ENCODE peak calls at places on chromosome 13, in four cellular contexts. One of them, this sample, is unnamed.
A peak's percentile ranks its signal among the peaks of the same experiment; 100 is the strongest.

GRCh38 chr13:95624020-95624419 is 20.5 kb downstream of the DZIP1 start:
- DNase-seq in brain microvascular endothelial cell: no peak
- DNase-seq in thoracic aorta: no peak
- DNase-seq in ovary: no peak
- DNase-seq in this sample: no peak

GRCh38 chr13:52070929-52071523 is 46.5 kb downstream of the UTP14C start:
- DNase-seq in ovary: no peak
- DNase-seq in thoracic aorta: no peak
- DNase-seq in brain microvascular endothelial cell: peak; percentile 27
- DNase-seq in this sample: no peak

GRCh38 chr13:18978447-18978846 is 203.2 kb downstream of the TUBA3C start:
- DNase-seq in thoracic aorta: no peak
- DNase-seq in brain microvascular endothelial cell: no peak
- DNase-seq in ovary: no peak
- DNase-seq in this sample: no peak

GRCh38 chr13:113903912-113904311 is 40.0 kb upstream of the GAS6 start:
- DNase-seq in thoracic aorta: no peak
- DNase-seq in ovary: no peak
- DNase-seq in brain microvascular endothelial cell: no peak
- DNase-seq in this sample: no peak

GRCh38 chr13:73958657-73959397 is 175.4 kb downstream of the KLF12 start:
- DNase-seq in ovary: no peak
- DNase-seq in brain microvascular endothelial cell: no peak
- DNase-seq in thoracic aorta: no peak
- DNase-seq in this sample: no peak

GRCh38 chr13:26048745-26049144 is 3.1 kb downstream of the SHISA2 start:
- DNase-seq in thoracic aorta: no peak
- DNase-seq in brain microvascular endothelial cell: no peak
- DNase-seq in ovary: no peak
- DNase-seq in this sample: no peak

GRCh38 chr13:81383441-81383840 is 1042.5 kb upstream of the SPRY2 start:
- DNase-seq in ovary: no peak
- DNase-seq in brain microvascular endothelial cell: no peak
- DNase-seq in thoracic aorta: no peak
- DNase-seq in this sample: no peak

GRCh38 chr13:34025746-34026145 is 207.8 kb downstream of the RFC3 start:
- DNase-seq in thoracic aorta: no peak
- DNase-seq in brain microvascular endothelial cell: peak; percentile 86
- DNase-seq in ovary: no peak
- DNase-seq in this sample: no peak

GRCh38 chr13:112455476-112456059 is 79.4 kb downstream of the SPACA7 start:
- DNase-seq in brain microvascular endothelial cell: no peak
- DNase-seq in thoracic aorta: no peak
- DNase-seq in ovary: no peak
- DNase-seq in this sample: no peak

GRCh38 chr13:35255241-35255640 is 221.2 kb downstream of the MAB21L1 start:
- DNase-seq in thoracic aorta: no peak
- DNase-seq in ovary: no peak
- DNase-seq in brain microvascular endothelial cell: no peak
- DNase-seq in this sample: no peak

GRCh38 chr13:40878321-40878720 is 88.9 kb downstream of the SLC25A15 start:
- DNase-seq in thoracic aorta: no peak
- DNase-seq in brain microvascular endothelial cell: peak; percentile 18
- DNase-seq in ovary: no peak
- DNase-seq in this sample: peak; percentile 79

GRCh38 chr13:65057986-65058385 is 2172.2 kb downstream of the PCDH9 start:
- DNase-seq in brain microvascular endothelial cell: no peak
- DNase-seq in ovary: no peak
- DNase-seq in thoracic aorta: no peak
- DNase-seq in this sample: no peak

GRCh38 chr13:50611117-50611781 is 232.2 kb downstream of the DLEU7 start:
- DNase-seq in brain microvascular endothelial cell: no peak
- DNase-seq in ovary: no peak
- DNase-seq in thoracic aorta: no peak
- DNase-seq in this sample: no peak

GRCh38 chr13:31049833-31050232 is 111.9 kb downstream of the HSPH1 start:
- DNase-seq in ovary: no peak
- DNase-seq in brain microvascular endothelial cell: no peak
- DNase-seq in thoracic aorta: no peak
- DNase-seq in this sample: no peak

GRCh38 chr13:50810468-50810867 is 33.0 kb downstream of the DLEU7 start:
- DNase-seq in thoracic aorta: no peak
- DNase-seq in brain microvascular endothelial cell: no peak
- DNase-seq in ovary: no peak
- DNase-seq in this sample: no peak

GRCh38 chr13:23730251-23730650 is 158.9 kb downstream of the MIPEP start:
- DNase-seq in ovary: no peak
- DNase-seq in thoracic aorta: no peak
- DNase-seq in brain microvascular endothelial cell: no peak
- DNase-seq in this sample: no peak

GRCh38 chr13:59425211-59425721 is 738.5 kb downstream of the DIAPH3 start:
- DNase-seq in thoracic aorta: no peak
- DNase-seq in brain microvascular endothelial cell: peak; percentile 62
- DNase-seq in ovary: no peak
- DNase-seq in this sample: no peak

GRCh38 chr13:52067237-52067636 is 42.7 kb downstream of the UTP14C start:
- DNase-seq in ovary: no peak
- DNase-seq in brain microvascular endothelial cell: no peak
- DNase-seq in thoracic aorta: no peak
- DNase-seq in this sample: no peak

GRCh38 chr13:108266316-108266936 is 3.1 kb upstream of the TNFSF13B start:
- DNase-seq in brain microvascular endothelial cell: no peak
- DNase-seq in ovary: no peak
- DNase-seq in thoracic aorta: no peak
- DNase-seq in this sample: no peak

GRCh38 chr13:28239374-28239773 is 101.0 kb downstream of the PAN3 start:
- DNase-seq in thoracic aorta: no peak
- DNase-seq in ovary: no peak
- DNase-seq in brain microvascular endothelial cell: peak; percentile 60
- DNase-seq in this sample: no peak

GRCh38 chr13:37646531-37646930 is 48.0 kb upstream of the POSTN start:
- DNase-seq in brain microvascular endothelial cell: no peak
- DNase-seq in thoracic aorta: no peak
- DNase-seq in ovary: no peak
- DNase-seq in this sample: no peak

GRCh38 chr13:64579331-64579730 is 2650.8 kb downstream of the PCDH9 start:
- DNase-seq in brain microvascular endothelial cell: no peak
- DNase-seq in ovary: no peak
- DNase-seq in thoracic aorta: no peak
- DNase-seq in this sample: no peak

GRCh38 chr13:79405501-79405830 is 589 bp downstream of the RBM26 start:
- DNase-seq in ovary: no peak
- DNase-seq in thoracic aorta: no peak
- DNase-seq in brain microvascular endothelial cell: no peak
- DNase-seq in this sample: no peak

GRCh38 chr13:37648604-37649003 is 50.0 kb upstream of the POSTN start:
- DNase-seq in ovary: no peak
- DNase-seq in brain microvascular endothelial cell: peak; percentile 45
- DNase-seq in thoracic aorta: no peak
- DNase-seq in this sample: no peak

GRCh38 chr13:40922437-40923040 is 96.6 kb downstream of the ELF1 start:
- DNase-seq in ovary: peak; percentile 20
- DNase-seq in brain microvascular endothelial cell: no peak
- DNase-seq in thoracic aorta: no peak
- DNase-seq in this sample: no peak

GRCh38 chr13:100895656-100896055 is 221.1 kb upstream of the TMTC4 start:
- DNase-seq in ovary: no peak
- DNase-seq in brain microvascular endothelial cell: no peak
- DNase-seq in thoracic aorta: no peak
- DNase-seq in this sample: no peak

GRCh38 chr13:93169980-93170379 is 56.6 kb upstream of the GPC6 start:
- DNase-seq in thoracic aorta: no peak
- DNase-seq in brain microvascular endothelial cell: peak; percentile 94
- DNase-seq in ovary: no peak
- DNase-seq in this sample: peak; percentile 98

GRCh38 chr13:24161010-24161775 is 673 bp downstream of the SPATA13 start:
- DNase-seq in brain microvascular endothelial cell: no peak
- DNase-seq in ovary: peak; percentile 46
- DNase-seq in thoracic aorta: no peak
- DNase-seq in this sample: no peak

GRCh38 chr13:94169783-94170513 is 309.5 kb downstream of the DCT start:
- DNase-seq in thoracic aorta: peak; percentile 9
- DNase-seq in ovary: no peak
- DNase-seq in brain microvascular endothelial cell: no peak
- DNase-seq in this sample: no peak

DNA sequence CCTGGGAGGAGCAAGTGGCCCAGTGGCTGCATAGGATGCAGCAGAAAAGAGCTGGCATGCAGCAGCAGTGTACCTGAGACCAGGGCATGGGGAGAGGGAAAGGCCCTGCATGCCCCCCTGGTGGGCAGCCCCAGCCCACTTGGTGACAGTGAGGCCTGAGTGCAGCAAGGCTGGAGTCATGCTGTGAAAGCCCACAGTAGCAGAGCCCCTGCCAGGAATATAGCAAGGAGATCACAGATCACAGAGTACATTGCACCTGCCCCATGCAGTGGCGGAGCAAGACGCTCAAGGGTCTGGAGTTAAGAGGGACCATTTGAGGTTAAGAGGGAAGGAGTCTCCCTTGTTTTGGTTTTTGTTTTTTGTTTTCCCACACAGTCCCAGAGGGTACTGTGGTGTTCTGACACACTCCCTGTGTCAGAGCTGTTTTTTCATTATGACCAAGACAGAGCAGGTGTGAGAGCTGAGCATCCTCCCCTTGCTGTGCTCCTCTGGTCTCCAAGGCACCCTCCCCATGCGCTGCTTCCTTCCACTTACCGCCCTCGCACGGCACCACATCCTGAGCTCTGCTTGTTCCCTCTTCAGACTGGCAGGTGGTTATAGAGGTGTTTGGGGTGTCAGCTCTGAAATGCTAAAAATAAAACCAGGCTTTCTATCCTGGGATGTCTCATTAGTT is 85.0 kb upstream of the UBL3 start:
- DNase-seq in thoracic aorta: no peak
- DNase-seq in ovary: no peak
- DNase-seq in brain microvascular endothelial cell: no peak
- DNase-seq in this sample: no peak
- H3K4me3 ChIP-seq in thoracic aorta: peak overlapping the region; percentile 28
- H3K4me3 ChIP-seq in ovary: no peak overlapping the region
- H3K4me3 ChIP-seq in brain microvascular endothelial cell: no peak overlapping the region
- H3K4me3 ChIP-seq in this sample: no peak overlapping the region

GRCh38 chr13:97975280-97975850 is 21.9 kb downstream of the IPO5 start:
- DNase-seq in brain microvascular endothelial cell: no peak
- DNase-seq in ovary: no peak
- DNase-seq in thoracic aorta: no peak
- DNase-seq in this sample: no peak
- H3K36me3 ChIP-seq in brain microvascular endothelial cell: no peaks in the 10 kb centered on the region
- H3K36me3 ChIP-seq in ovary: no peaks in the 10 kb centered on the region
- H3K36me3 ChIP-seq in thoracic aorta: no peaks in the 10 kb centered on the region
- H3K36me3 ChIP-seq in this sample: no peaks in the 10 kb centered on the region

GRCh38 chr13:46614582-46614981 is 61.6 kb downstream of the LRCH1 start:
- DNase-seq in ovary: no peak
- DNase-seq in thoracic aorta: no peak
- DNase-seq in brain microvascular endothelial cell: peak; percentile 66
- DNase-seq in this sample: no peak
- TF ChIP-seq CTCF in ovary: no peak
- TF ChIP-seq CTCF in thoracic aorta: no peak
- TF ChIP-seq CTCF in brain microvascular endothelial cell: peak; percentile 58
- TF ChIP-seq CTCF in this sample: no peak

GRCh38 chr13:110390572-110390971 is 83.5 kb downstream of the COL4A2 start:
- DNase-seq in thoracic aorta: no peak
- DNase-seq in ovary: no peak
- DNase-seq in brain microvascular endothelial cell: peak; percentile 87
- DNase-seq in this sample: no peak

GRCh38 chr13:110387451-110388140 is 80.5 kb downstream of the COL4A2 start:
- DNase-seq in ovary: peak; percentile 75
- DNase-seq in brain microvascular endothelial cell: peak; percentile 64
- DNase-seq in thoracic aorta: peak; percentile 56
- DNase-seq in this sample: no peak

GRCh38 chr13:110392510-110393233 is 85.6 kb downstream of the COL4A2 start:
- DNase-seq in thoracic aorta: no peak
- DNase-seq in ovary: no peak
- DNase-seq in brain microvascular endothelial cell: peak; percentile 92
- DNase-seq in this sample: no peak

GRCh38 chr13:110391273-110391672 is 84.2 kb downstream of the COL4A2 start:
- DNase-seq in thoracic aorta: no peak
- DNase-seq in ovary: no peak
- DNase-seq in brain microvascular endothelial cell: peak; percentile 68
- DNase-seq in this sample: no peak

DNA sequence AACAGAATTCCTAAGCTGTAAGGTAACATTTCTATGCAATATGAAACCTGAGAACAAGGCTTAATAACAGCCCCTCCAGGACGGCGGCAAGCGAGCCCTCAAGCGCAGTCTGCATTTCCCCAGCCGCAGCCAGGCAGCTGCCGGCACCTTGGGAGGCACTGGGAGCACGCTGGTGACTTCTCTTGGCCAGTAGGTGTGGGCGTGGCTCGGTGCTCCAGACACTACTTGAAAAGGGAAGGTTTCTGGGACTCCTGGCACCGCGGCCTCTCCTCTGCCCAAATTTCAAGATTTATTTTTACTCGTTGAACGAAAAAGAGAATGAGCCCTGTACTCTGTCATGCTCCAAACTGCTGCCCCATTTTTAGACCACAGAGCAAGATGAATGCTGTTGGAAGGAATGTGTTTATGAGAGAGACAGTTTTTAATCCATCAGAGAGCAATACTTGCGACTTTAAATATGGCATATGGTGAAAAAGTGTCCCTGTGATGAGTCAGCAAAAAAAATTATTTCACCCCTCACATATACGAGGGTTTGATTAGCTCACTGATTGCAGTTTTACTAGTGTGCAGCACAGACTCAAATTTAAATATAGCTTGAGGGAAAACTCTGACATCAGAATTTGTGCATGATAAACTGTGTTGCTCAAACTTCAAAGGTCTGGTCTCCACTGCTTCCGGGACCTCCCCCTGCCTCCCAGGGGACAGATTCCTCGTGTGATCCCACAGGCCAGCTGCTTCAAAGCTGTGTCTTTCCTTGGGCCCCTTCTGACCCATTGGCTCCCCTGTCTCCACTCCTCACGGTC is 81.3 kb downstream of the COL4A2 start:
- DNase-seq in thoracic aorta: peak; percentile 51
- DNase-seq in ovary: no peak
- DNase-seq in brain microvascular endothelial cell: peak; percentile 94
- DNase-seq in this sample: no peak
- H3K4me3 ChIP-seq in thoracic aorta: peak overlapping the region; percentile 60
- H3K4me3 ChIP-seq in ovary: peak overlapping the region; percentile 9
- H3K4me3 ChIP-seq in brain microvascular endothelial cell: peak overlapping the region; percentile 12
- H3K4me3 ChIP-seq in this sample: no peak overlapping the region

DNA sequence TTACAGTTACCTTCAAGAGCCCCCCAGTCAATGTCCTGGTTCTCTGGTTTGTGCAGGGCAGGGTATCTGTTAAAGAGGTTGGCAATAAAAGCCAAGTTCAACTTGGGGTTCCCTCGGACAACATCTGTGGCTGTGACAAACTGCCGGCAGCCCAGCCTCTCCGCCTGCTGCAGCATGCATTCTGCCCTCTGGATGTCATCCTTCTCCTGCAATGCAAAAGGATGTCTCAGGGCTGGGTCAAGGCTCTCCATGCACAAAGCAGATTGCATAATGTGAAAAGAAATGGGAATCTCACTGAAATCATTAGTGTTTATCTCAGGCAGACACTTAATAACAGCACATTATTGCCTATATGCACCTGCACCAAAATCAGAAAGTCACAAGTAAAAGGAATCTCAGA is 35.1 kb downstream of the LCP1 start:
- DNase-seq in thoracic aorta: no peak
- DNase-seq in brain microvascular endothelial cell: peak; percentile 22
- DNase-seq in ovary: no peak
- DNase-seq in this sample: no peak
- H3K36me3 ChIP-seq in thoracic aorta: no peaks in the 10 kb centered on the region
- H3K36me3 ChIP-seq in brain microvascular endothelial cell: no peaks in the 10 kb centered on the region
- H3K36me3 ChIP-seq in ovary: no peaks in the 10 kb centered on the region
- H3K36me3 ChIP-seq in this sample: no peaks in the 10 kb centered on the region

This sample was measured in kidney epithelial cell.